ENCODE peak calls at places on chromosomes 16 and 17, in five cellular contexts. One of them, this sample, is unnamed.
A peak's percentile ranks its signal among the peaks of the same experiment; 100 is the strongest.

GRCh38 chr17:14409292-14409691 is 108.4 kb downstream of the HS3ST3B1 start:
- DNase-seq in HepG2: no peak
- DNase-seq in GM12878: no peak
- DNase-seq in H1: no peak
- DNase-seq in HCT116: no peak
- DNase-seq in this sample: no peak

GRCh38 chr17:14214271-14214670 is 22.4 kb downstream of the CDRT15 start:
- DNase-seq in H1: no peak
- DNase-seq in HCT116: no peak
- DNase-seq in GM12878: no peak
- DNase-seq in HepG2: no peak
- DNase-seq in this sample: no peak

GRCh38 chr17:57946798-57947358 is 8.3 kb downstream of the CUEDC1 start:
- DNase-seq in H1: no peak
- DNase-seq in HCT116: no peak
- DNase-seq in HepG2: peak; percentile 80
- DNase-seq in GM12878: peak; percentile 73
- DNase-seq in this sample: no peak

GRCh38 chr17:15092762-15093161 is 172.4 kb downstream of the PMP22 start:
- DNase-seq in H1: no peak
- DNase-seq in HCT116: no peak
- DNase-seq in GM12878: no peak
- DNase-seq in HepG2: no peak
- DNase-seq in this sample: no peak

GRCh38 chr17:39737331-39737760 is 392 bp upstream of the GRB7 start:
- DNase-seq in HCT116: no peak
- DNase-seq in HepG2: peak; percentile 63
- DNase-seq in GM12878: no peak
- DNase-seq in H1: no peak
- DNase-seq in this sample: no peak

GRCh38 chr17:1197781-1198490 is 18.2 kb upstream of the ABR start:
- DNase-seq in HCT116: no peak
- DNase-seq in H1: no peak
- DNase-seq in GM12878: peak; percentile 97
- DNase-seq in HepG2: no peak
- DNase-seq in this sample: no peak

GRCh38 chr17:33513769-33514168 is 220.7 kb upstream of the ASIC2 start:
- DNase-seq in GM12878: no peak
- DNase-seq in HepG2: no peak
- DNase-seq in H1: no peak
- DNase-seq in HCT116: no peak
- DNase-seq in this sample: no peak

GRCh38 chr16:1333149-1333812 is at the start of gene BAIAP3:
- DNase-seq in GM12878: no peak
- DNase-seq in H1: peak; percentile 80
- DNase-seq in HepG2: no peak
- DNase-seq in HCT116: no peak
- DNase-seq in this sample: peak; percentile 90

GRCh38 chr17:70905796-70906195 is 736.5 kb downstream of the KCNJ2 start:
- DNase-seq in HepG2: no peak
- DNase-seq in GM12878: no peak
- DNase-seq in H1: no peak
- DNase-seq in HCT116: peak; percentile 21
- DNase-seq in this sample: no peak

GRCh38 chr16:14196539-14196938 is 125.4 kb downstream of the MRTFB start:
- DNase-seq in HCT116: no peak
- DNase-seq in H1: no peak
- DNase-seq in HepG2: no peak
- DNase-seq in GM12878: no peak
- DNase-seq in this sample: no peak

GRCh38 chr16:50863673-50864144 is 121.8 kb downstream of the CYLD start:
- DNase-seq in HCT116: no peak
- DNase-seq in HepG2: no peak
- DNase-seq in GM12878: no peak
- DNase-seq in H1: peak; percentile 45
- DNase-seq in this sample: no peak

GRCh38 chr16:50441758-50442157 is 73.0 kb upstream of the BRD7 start:
- DNase-seq in H1: peak; percentile 34
- DNase-seq in GM12878: no peak
- DNase-seq in HepG2: no peak
- DNase-seq in HCT116: no peak
- DNase-seq in this sample: no peak

GRCh38 chr16:48877946-48878345 is 268.0 kb upstream of the N4BP1 start:
- DNase-seq in H1: no peak
- DNase-seq in HepG2: no peak
- DNase-seq in GM12878: no peak
- DNase-seq in HCT116: no peak
- DNase-seq in this sample: no peak

GRCh38 chr16:50600582-50601283 is 52.5 kb downstream of the NKD1 start:
- DNase-seq in HCT116: no peak
- DNase-seq in GM12878: no peak
- DNase-seq in H1: no peak
- DNase-seq in HepG2: peak; percentile 39
- DNase-seq in this sample: no peak

GRCh38 chr17:78780852-78781338 is 1.2 kb downstream of the CYTH1 start:
- DNase-seq in H1: no peak
- DNase-seq in HepG2: no peak
- DNase-seq in HCT116: no peak
- DNase-seq in GM12878: no peak
- DNase-seq in this sample: no peak

GRCh38 chr16:5377280-5377898 is 279.8 kb upstream of the EEF2KMT start:
- DNase-seq in GM12878: no peak
- DNase-seq in HepG2: no peak
- DNase-seq in H1: no peak
- DNase-seq in HCT116: no peak
- DNase-seq in this sample: no peak

GRCh38 chr17:19019041-19019941 is 14.7 kb upstream of the FAM83G start:
- DNase-seq in HCT116: no peak
- DNase-seq in H1: no peak
- DNase-seq in HepG2: no peak
- DNase-seq in GM12878: no peak
- DNase-seq in this sample: peak; percentile 83

GRCh38 chr17:73494096-73494954 is 149.9 kb downstream of the SDK2 start:
- DNase-seq in H1: no peak
- DNase-seq in HCT116: no peak
- DNase-seq in GM12878: no peak
- DNase-seq in HepG2: no peak
- DNase-seq in this sample: no peak

GRCh38 chr17:82664701-82665182 is 16.5 kb upstream of the WDR45B start:
- DNase-seq in HCT116: no peak
- DNase-seq in HepG2: no peak
- DNase-seq in H1: no peak
- DNase-seq in GM12878: no peak
- DNase-seq in this sample: no peak

GRCh38 chr16:70276392-70276791 is 12.9 kb downstream of the AARS1 start:
- DNase-seq in GM12878: no peak
- DNase-seq in HCT116: no peak
- DNase-seq in H1: no peak
- DNase-seq in HepG2: no peak
- DNase-seq in this sample: no peak

GRCh38 chr17:77269696-77270681 is 129.2 kb downstream of the SEC14L1 start:
- DNase-seq in HepG2: no peak
- DNase-seq in GM12878: no peak
- DNase-seq in HCT116: no peak
- DNase-seq in H1: no peak
- DNase-seq in this sample: no peak

GRCh38 chr17:47230864-47231263 is 21.7 kb downstream of the MYL4 start:
- DNase-seq in GM12878: peak; percentile 24
- DNase-seq in HepG2: no peak
- DNase-seq in H1: no peak
- DNase-seq in HCT116: no peak
- DNase-seq in this sample: no peak
- TF ChIP-seq SP1 in GM12878: no peak
- TF ChIP-seq SP1 in HepG2: no peak
- TF ChIP-seq SP1 in H1: no peak
- TF ChIP-seq SP1 in HCT116: no peak
- TF ChIP-seq SP1 in this sample: no peak

GRCh38 chr17:49013311-49014205 is 16.4 kb downstream of the IGF2BP1 start:
- DNase-seq in H1: peak; percentile 90
- DNase-seq in HCT116: no peak
- DNase-seq in HepG2: no peak
- DNase-seq in GM12878: no peak
- DNase-seq in this sample: peak; percentile 42
- TF ChIP-seq CEBPB in H1: no peak
- TF ChIP-seq CEBPB in HCT116: no peak
- TF ChIP-seq CEBPB in HepG2: no peak
- TF ChIP-seq CEBPB in GM12878: no peak
- TF ChIP-seq CEBPB in this sample: no peak

GRCh38 chr16:64362193-64362592 is 759.7 kb downstream of the CDH11 start:
- DNase-seq in GM12878: no peak
- DNase-seq in HepG2: no peak
- DNase-seq in HCT116: no peak
- DNase-seq in H1: no peak
- DNase-seq in this sample: no peak
- TF ChIP-seq SP1 in GM12878: no peak
- TF ChIP-seq SP1 in HepG2: no peak
- TF ChIP-seq SP1 in HCT116: no peak
- TF ChIP-seq SP1 in H1: no peak
- TF ChIP-seq SP1 in this sample: no peak

GRCh38 chr16:56589141-56590039 is at the start of gene MT3:
- DNase-seq in GM12878: no peak
- DNase-seq in HepG2: no peak
- DNase-seq in H1: peak; percentile 64
- DNase-seq in HCT116: no peak
- DNase-seq in this sample: no peak
- TF ChIP-seq CEBPB in GM12878: no peak
- TF ChIP-seq CEBPB in HepG2: no peak
- TF ChIP-seq CEBPB in H1: no peak
- TF ChIP-seq CEBPB in HCT116: no peak
- TF ChIP-seq CEBPB in this sample: no peak

GRCh38 chr16:73063284-73063733 is 15.4 kb upstream of the ZFHX3 start:
- DNase-seq in GM12878: no peak
- DNase-seq in HCT116: no peak
- DNase-seq in HepG2: no peak
- DNase-seq in H1: no peak
- DNase-seq in this sample: no peak
- TF ChIP-seq SP1 in GM12878: no peak
- TF ChIP-seq SP1 in HCT116: no peak
- TF ChIP-seq SP1 in HepG2: no peak
- TF ChIP-seq SP1 in H1: no peak
- TF ChIP-seq SP1 in this sample: no peak

DNA sequence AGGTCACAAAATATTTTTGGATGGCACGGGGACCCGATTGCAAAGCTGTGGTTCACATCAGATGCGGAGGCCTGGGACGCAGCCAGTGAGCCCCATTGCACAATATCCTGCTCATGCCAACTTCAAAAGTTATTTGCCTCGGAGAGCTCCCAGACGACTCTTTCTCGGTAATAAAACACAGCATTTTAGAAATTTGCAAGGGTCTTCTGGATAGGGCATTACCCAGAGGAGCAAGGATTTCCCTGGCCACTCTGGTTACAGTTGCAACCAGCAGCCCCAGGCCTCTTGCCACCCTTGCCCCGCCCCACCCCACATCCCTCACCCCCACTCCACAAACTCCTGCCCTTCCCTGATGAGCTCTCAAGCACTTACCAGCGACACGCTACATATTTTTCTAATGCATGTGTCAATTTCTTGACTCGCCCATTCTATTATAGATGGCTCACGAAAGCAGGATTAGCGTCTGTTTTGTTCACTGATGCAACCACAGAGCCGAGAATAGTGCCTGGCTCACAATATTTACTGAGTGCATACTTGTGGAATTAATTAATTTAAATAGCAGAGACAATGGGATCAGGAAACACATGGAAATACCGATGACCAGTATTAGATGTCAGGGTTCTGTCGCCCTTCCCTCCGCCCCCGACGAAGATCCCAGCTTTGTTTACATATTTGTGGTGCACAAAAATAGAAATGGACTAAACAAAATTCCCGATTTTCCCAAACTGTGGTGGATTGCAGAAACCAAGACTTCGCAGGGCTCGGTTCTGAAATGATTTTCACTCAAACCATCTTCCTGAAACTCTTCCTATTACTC is 62.4 kb downstream of the ADCY9 start:
- DNase-seq in HepG2: no peak
- DNase-seq in HCT116: peak; percentile 12
- DNase-seq in GM12878: no peak
- DNase-seq in H1: no peak
- DNase-seq in this sample: no peak
- TF ChIP-seq CEBPB in HepG2: peak; percentile 14
- TF ChIP-seq CEBPB in HCT116: peak; percentile 93
- TF ChIP-seq CEBPB in GM12878: no peak
- TF ChIP-seq CEBPB in H1: peak; percentile 49
- TF ChIP-seq CEBPB in this sample: no peak

GRCh38 chr17:40903129-40903847 is 18.2 kb upstream of the KRT20 start:
- DNase-seq in HepG2: peak; percentile 82
- DNase-seq in H1: no peak
- DNase-seq in HCT116: peak; percentile 90
- DNase-seq in GM12878: no peak
- DNase-seq in this sample: peak; percentile 14

GRCh38 chr17:40900819-40901356 is 15.8 kb upstream of the KRT20 start:
- DNase-seq in GM12878: no peak
- DNase-seq in HepG2: peak; percentile 41
- DNase-seq in H1: no peak
- DNase-seq in HCT116: no peak
- DNase-seq in this sample: no peak

GRCh38 chr17:40906613-40907012 is 21.6 kb upstream of the KRT20 start:
- DNase-seq in GM12878: no peak
- DNase-seq in HCT116: no peak
- DNase-seq in HepG2: no peak
- DNase-seq in H1: no peak
- DNase-seq in this sample: no peak

GRCh38 chr17:40905370-40905769 is 20.3 kb upstream of the KRT20 start:
- DNase-seq in H1: no peak
- DNase-seq in GM12878: no peak
- DNase-seq in HCT116: no peak
- DNase-seq in HepG2: no peak
- DNase-seq in this sample: no peak

GRCh38 chr17:40901981-40902862 is 17.2 kb upstream of the KRT20 start:
- DNase-seq in H1: no peak
- DNase-seq in HCT116: peak; percentile 70
- DNase-seq in GM12878: no peak
- DNase-seq in HepG2: peak; percentile 99
- DNase-seq in this sample: no peak
- TF ChIP-seq SP1 in H1: no peak
- TF ChIP-seq SP1 in HCT116: peak; percentile 70
- TF ChIP-seq SP1 in GM12878: no peak
- TF ChIP-seq SP1 in HepG2: no peak
- TF ChIP-seq SP1 in this sample: no peak